ENCODE peak calls at places on chromosome 13, in seven cellular contexts. One of them, this sample, is unnamed.
A peak's percentile ranks its signal among the peaks of the same experiment; 100 is the strongest.

GRCh38 chr13:77898097-77898496 is 20.5 kb downstream of the EDNRB start:
- DNase-seq in OCI-LY7: no peak
- DNase-seq in CD8-positive, alpha-beta T cell: no peak
- DNase-seq in BE2C: no peak
- DNase-seq in fibroblast of lung: no peak
- DNase-seq in esophagus squamous epithelium: no peak
- DNase-seq in GM23338: no peak
- DNase-seq in this sample: no peak

GRCh38 chr13:42875448-42876269 is 94.3 kb downstream of the FAM216B start:
- DNase-seq in OCI-LY7: no peak
- DNase-seq in CD8-positive, alpha-beta T cell: no peak
- DNase-seq in BE2C: peak; percentile 56
- DNase-seq in fibroblast of lung: no peak
- DNase-seq in esophagus squamous epithelium: no peak
- DNase-seq in GM23338: peak; percentile 91
- DNase-seq in this sample: peak; percentile 79

GRCh38 chr13:90950134-90950533 is 397.4 kb upstream of the MIR17HG start:
- DNase-seq in OCI-LY7: no peak
- DNase-seq in CD8-positive, alpha-beta T cell: no peak
- DNase-seq in BE2C: no peak
- DNase-seq in fibroblast of lung: no peak
- DNase-seq in esophagus squamous epithelium: no peak
- DNase-seq in GM23338: no peak
- DNase-seq in this sample: no peak

GRCh38 chr13:110685305-110685704 is 20.6 kb downstream of the CARS2 start:
- DNase-seq in OCI-LY7: no peak
- DNase-seq in CD8-positive, alpha-beta T cell: no peak
- DNase-seq in BE2C: no peak
- DNase-seq in fibroblast of lung: peak; percentile 39
- DNase-seq in esophagus squamous epithelium: no peak
- DNase-seq in GM23338: no peak
- DNase-seq in this sample: peak; percentile 65

GRCh38 chr13:29948246-29948645 is 97.8 kb upstream of the UBL3 start:
- DNase-seq in OCI-LY7: no peak
- DNase-seq in CD8-positive, alpha-beta T cell: no peak
- DNase-seq in BE2C: no peak
- DNase-seq in fibroblast of lung: peak; percentile 45
- DNase-seq in esophagus squamous epithelium: no peak
- DNase-seq in GM23338: no peak
- DNase-seq in this sample: no peak

GRCh38 chr13:59689057-59689456 is 474.7 kb downstream of the DIAPH3 start:
- DNase-seq in OCI-LY7: no peak
- DNase-seq in CD8-positive, alpha-beta T cell: no peak
- DNase-seq in BE2C: no peak
- DNase-seq in fibroblast of lung: no peak
- DNase-seq in esophagus squamous epithelium: no peak
- DNase-seq in GM23338: peak; percentile 68
- DNase-seq in this sample: no peak

GRCh38 chr13:51230473-51231105 is 8.4 kb downstream of the FAM124A start:
- DNase-seq in OCI-LY7: no peak
- DNase-seq in CD8-positive, alpha-beta T cell: no peak
- DNase-seq in BE2C: no peak
- DNase-seq in fibroblast of lung: peak; percentile 32
- DNase-seq in esophagus squamous epithelium: no peak
- DNase-seq in GM23338: peak; percentile 46
- DNase-seq in this sample: peak; percentile 7

GRCh38 chr13:111184685-111185401 is 69.7 kb downstream of the ARHGEF7 start:
- DNase-seq in OCI-LY7: peak; percentile 95
- DNase-seq in CD8-positive, alpha-beta T cell: peak; percentile 43
- DNase-seq in BE2C: peak; percentile 34
- DNase-seq in fibroblast of lung: no peak
- DNase-seq in esophagus squamous epithelium: no peak
- DNase-seq in GM23338: no peak
- DNase-seq in this sample: peak; percentile 68

GRCh38 chr13:80571346-80572307 is 230.7 kb upstream of the SPRY2 start:
- DNase-seq in OCI-LY7: no peak
- DNase-seq in CD8-positive, alpha-beta T cell: no peak
- DNase-seq in BE2C: peak; percentile 18
- DNase-seq in fibroblast of lung: no peak
- DNase-seq in esophagus squamous epithelium: no peak
- DNase-seq in GM23338: no peak
- DNase-seq in this sample: no peak

GRCh38 chr13:110874508-110874960 is 40.3 kb downstream of the ANKRD10 start:
- DNase-seq in OCI-LY7: no peak
- DNase-seq in CD8-positive, alpha-beta T cell: no peak
- DNase-seq in BE2C: peak; percentile 89
- DNase-seq in fibroblast of lung: peak; percentile 62
- DNase-seq in esophagus squamous epithelium: no peak
- DNase-seq in GM23338: peak; percentile 93
- DNase-seq in this sample: peak; percentile 60

GRCh38 chr13:40453666-40454030 is 212.8 kb downstream of the FOXO1 start:
- DNase-seq in OCI-LY7: no peak
- DNase-seq in CD8-positive, alpha-beta T cell: no peak
- DNase-seq in BE2C: no peak
- DNase-seq in fibroblast of lung: no peak
- DNase-seq in esophagus squamous epithelium: no peak
- DNase-seq in GM23338: no peak
- DNase-seq in this sample: no peak

GRCh38 chr13:96781141-96781540 is 213.1 kb downstream of the OXGR1 start:
- DNase-seq in OCI-LY7: no peak
- DNase-seq in CD8-positive, alpha-beta T cell: no peak
- DNase-seq in BE2C: no peak
- DNase-seq in fibroblast of lung: peak; percentile 11
- DNase-seq in esophagus squamous epithelium: no peak
- DNase-seq in GM23338: no peak
- DNase-seq in this sample: no peak

GRCh38 chr13:52158629-52159158 is 703 bp downstream of the NEK3 start:
- DNase-seq in OCI-LY7: no peak
- DNase-seq in CD8-positive, alpha-beta T cell: no peak
- DNase-seq in BE2C: no peak
- DNase-seq in fibroblast of lung: peak; percentile 50
- DNase-seq in esophagus squamous epithelium: no peak
- DNase-seq in GM23338: peak; percentile 54
- DNase-seq in this sample: peak; percentile 12

GRCh38 chr13:113141591-113141950 is 16.9 kb upstream of the PROZ start:
- DNase-seq in OCI-LY7: no peak
- DNase-seq in CD8-positive, alpha-beta T cell: no peak
- DNase-seq in BE2C: no peak
- DNase-seq in fibroblast of lung: no peak
- DNase-seq in esophagus squamous epithelium: no peak
- DNase-seq in GM23338: no peak
- DNase-seq in this sample: no peak

GRCh38 chr13:90591260-90591926 is 756.1 kb upstream of the MIR17HG start:
- DNase-seq in OCI-LY7: no peak
- DNase-seq in CD8-positive, alpha-beta T cell: no peak
- DNase-seq in BE2C: no peak
- DNase-seq in fibroblast of lung: no peak
- DNase-seq in esophagus squamous epithelium: no peak
- DNase-seq in GM23338: peak; percentile 3
- DNase-seq in this sample: no peak

DNA sequence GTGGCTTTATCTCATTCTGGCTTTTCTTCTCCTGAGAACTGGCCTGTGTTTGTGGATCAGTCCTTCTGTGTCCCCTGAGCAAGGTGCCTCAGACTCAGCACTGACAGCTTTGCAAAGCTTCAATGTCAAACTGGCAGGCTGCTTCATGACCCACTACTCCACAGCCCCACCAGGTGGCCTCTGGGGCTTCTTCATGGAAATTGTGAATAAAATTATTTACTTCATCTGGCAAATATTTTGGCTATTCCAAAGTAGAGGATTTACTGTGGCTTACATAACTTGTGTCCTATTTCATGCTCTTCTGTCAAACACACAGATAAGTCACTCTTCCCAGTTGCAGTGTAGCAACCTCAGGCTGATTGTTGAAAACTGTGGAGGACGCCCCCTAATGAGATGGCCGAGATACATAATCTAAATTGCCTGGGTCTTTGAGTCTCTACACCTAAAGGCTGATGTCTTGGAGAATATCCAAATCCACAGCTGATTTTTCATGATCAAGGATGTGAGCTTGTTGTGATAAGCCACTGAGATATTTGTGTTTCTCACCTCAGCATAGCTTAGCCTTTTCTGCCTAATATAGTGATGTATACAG is 721.9 kb upstream of the SLC10A2 start:
- DNase-seq in OCI-LY7: no peak
- DNase-seq in CD8-positive, alpha-beta T cell: no peak
- DNase-seq in BE2C: peak; percentile 58
- DNase-seq in fibroblast of lung: no peak
- DNase-seq in esophagus squamous epithelium: no peak
- DNase-seq in GM23338: peak; percentile 39
- DNase-seq in this sample: peak; percentile 14
- TF ChIP-seq CTCF in OCI-LY7: peak; percentile 40
- TF ChIP-seq CTCF in CD8-positive, alpha-beta T cell: no peak
- TF ChIP-seq CTCF in BE2C: peak; percentile 72
- TF ChIP-seq CTCF in fibroblast of lung: no peak
- TF ChIP-seq CTCF in esophagus squamous epithelium: no peak
- TF ChIP-seq CTCF in GM23338: peak; percentile 39
- TF ChIP-seq CTCF in this sample: peak; percentile 57

DNA sequence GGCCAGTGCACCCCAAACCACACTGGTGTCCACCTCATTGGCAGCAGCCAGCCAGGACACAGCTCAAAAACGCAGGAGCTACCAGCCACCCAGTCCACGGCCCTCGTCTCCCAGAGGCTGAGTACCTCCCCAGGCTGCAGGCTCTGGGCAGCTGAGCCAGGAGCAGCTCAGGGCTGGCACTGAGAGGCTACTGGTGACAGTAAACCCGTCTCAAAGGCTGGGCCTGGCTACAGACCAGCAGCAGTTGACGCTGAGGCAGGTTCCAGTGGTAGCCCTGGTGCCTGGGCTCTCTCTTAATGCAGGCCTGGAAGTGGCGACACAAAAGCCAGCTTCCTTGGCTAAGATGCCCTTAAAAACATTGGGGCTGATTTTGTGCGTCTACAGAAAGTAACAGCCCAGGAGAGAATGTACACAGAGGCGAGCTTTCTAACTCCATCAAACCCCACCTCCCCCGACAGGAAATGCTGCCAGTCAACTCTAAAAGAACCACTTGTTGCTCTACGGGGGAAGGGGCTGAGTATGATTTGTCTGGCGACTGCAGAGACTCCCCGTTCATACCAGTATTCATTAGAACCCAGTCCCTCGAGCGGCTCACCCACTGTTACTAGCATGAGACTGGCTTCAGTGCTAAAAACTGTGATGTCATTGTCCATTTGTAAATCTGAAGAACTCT is 126.3 kb downstream of the STK24 start:
- DNase-seq in OCI-LY7: peak; percentile 19
- DNase-seq in CD8-positive, alpha-beta T cell: no peak
- DNase-seq in BE2C: no peak
- DNase-seq in fibroblast of lung: peak; percentile 32
- DNase-seq in esophagus squamous epithelium: no peak
- DNase-seq in GM23338: peak; percentile 65
- DNase-seq in this sample: no peak
- H3K36me3 ChIP-seq in OCI-LY7: peaks cover 16% of the 10 kb centered on the region
- H3K36me3 ChIP-seq in CD8-positive, alpha-beta T cell: peaks cover 4% of the 10 kb centered on the region
- H3K36me3 ChIP-seq in BE2C: peaks cover 55% of the 10 kb centered on the region
- H3K36me3 ChIP-seq in fibroblast of lung: peaks cover 19% of the 10 kb centered on the region
- H3K36me3 ChIP-seq in esophagus squamous epithelium: peaks cover 6% of the 10 kb centered on the region
- H3K36me3 ChIP-seq in GM23338: peaks cover 17% of the 10 kb centered on the region
- H3K36me3 ChIP-seq in this sample: peaks cover 28% of the 10 kb centered on the region

GRCh38 chr13:25453966-25454365 is 82.2 kb downstream of the ATP8A2 start:
- DNase-seq in OCI-LY7: no peak
- DNase-seq in CD8-positive, alpha-beta T cell: no peak
- DNase-seq in BE2C: no peak
- DNase-seq in fibroblast of lung: no peak
- DNase-seq in esophagus squamous epithelium: no peak
- DNase-seq in GM23338: no peak
- DNase-seq in this sample: no peak

DNA sequence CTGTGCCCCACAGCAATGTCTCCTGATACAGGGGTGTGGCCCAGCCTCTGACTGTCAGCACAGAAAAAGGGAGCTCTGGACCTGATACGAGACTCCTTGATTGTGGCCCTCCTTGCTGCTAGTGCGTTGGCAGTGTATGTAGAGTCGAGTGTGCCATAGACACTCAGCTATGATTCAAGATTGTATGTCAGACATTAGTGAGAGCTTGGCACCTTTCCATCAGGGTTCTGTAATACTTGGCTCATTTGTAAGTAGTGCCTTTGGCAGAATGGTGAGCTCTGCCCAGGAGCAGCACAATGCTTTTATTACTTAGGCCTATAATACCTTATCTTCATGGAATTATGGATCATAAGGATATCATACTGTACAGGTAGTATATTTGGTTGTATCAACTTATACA is 83.4 kb downstream of the ATP8A2 start:
- DNase-seq in OCI-LY7: no peak
- DNase-seq in CD8-positive, alpha-beta T cell: no peak
- DNase-seq in BE2C: no peak
- DNase-seq in fibroblast of lung: no peak
- DNase-seq in esophagus squamous epithelium: no peak
- DNase-seq in GM23338: no peak
- DNase-seq in this sample: no peak
- TF ChIP-seq CTCF in OCI-LY7: no peak
- TF ChIP-seq CTCF in CD8-positive, alpha-beta T cell: no peak
- TF ChIP-seq CTCF in BE2C: no peak
- TF ChIP-seq CTCF in fibroblast of lung: no peak
- TF ChIP-seq CTCF in esophagus squamous epithelium: no peak
- TF ChIP-seq CTCF in GM23338: no peak
- TF ChIP-seq CTCF in this sample: no peak

DNA sequence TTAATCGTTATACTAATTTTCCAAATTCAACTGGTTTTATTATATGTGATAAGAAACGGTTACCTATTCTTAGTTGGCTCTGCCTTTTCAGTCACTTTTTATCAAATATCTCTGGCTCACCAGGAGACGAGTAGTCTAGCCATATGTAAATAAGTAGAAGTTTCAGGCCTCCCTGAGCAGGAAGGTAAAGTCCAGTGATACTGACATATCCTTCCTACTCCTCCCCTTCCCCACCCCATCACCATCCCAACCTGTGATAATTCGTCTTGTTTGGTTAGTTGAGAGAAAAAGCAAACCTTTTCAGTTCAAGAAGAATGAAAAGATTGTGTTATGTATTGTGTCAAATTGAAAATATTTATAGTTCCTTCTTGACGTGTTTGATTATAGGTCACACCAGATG is 53.9 kb downstream of the TM9SF2 start:
- DNase-seq in OCI-LY7: no peak
- DNase-seq in CD8-positive, alpha-beta T cell: no peak
- DNase-seq in BE2C: no peak
- DNase-seq in fibroblast of lung: no peak
- DNase-seq in esophagus squamous epithelium: no peak
- DNase-seq in GM23338: no peak
- DNase-seq in this sample: no peak
- H3K36me3 ChIP-seq in OCI-LY7: peaks cover 42% of the 10 kb centered on the region
- H3K36me3 ChIP-seq in CD8-positive, alpha-beta T cell: peaks cover 20% of the 10 kb centered on the region
- H3K36me3 ChIP-seq in BE2C: peaks cover 21% of the 10 kb centered on the region
- H3K36me3 ChIP-seq in fibroblast of lung: no peaks in the 10 kb centered on the region
- H3K36me3 ChIP-seq in esophagus squamous epithelium: no peaks in the 10 kb centered on the region
- H3K36me3 ChIP-seq in GM23338: no peaks in the 10 kb centered on the region
- H3K36me3 ChIP-seq in this sample: peaks cover 9% of the 10 kb centered on the region

This sample was measured in brain microvascular endothelial cell.